ENCODE peak calls at places on chromosomes 16 and 17, in four cellular contexts. N is GM12878, F is K562, O is HepG2. V is an unnamed sample.

GRCh38 chr16:25134306-25134705 is 22.8 kb downstream of the LCMT1 start:
- DNase-seq in N (no peak), F (no peak), O (no peak), V (no peak)

GRCh38 chr16:83728518-83728917 is 79.3 kb upstream of the HSBP1 start:
- DNase-seq in N (no peak), F (no peak), O (no peak), V (no peak)

GRCh38 chr16:81175325-81175891 is 63.1 kb upstream of the BCO1 start:
- DNase-seq in N (no peak), F (no peak), O (peak; percentile 85), V (no peak)

GRCh38 chr17:8126306-8127066 is 2.6 kb upstream of the HES7 start:
- DNase-seq in N (no peak), F (peak; percentile 74), O (no peak), V (peak; percentile 78)

GRCh38 chr17:6323626-6324356 is 111.1 kb downstream of the AIPL1 start:
- DNase-seq in N (no peak), F (peak; percentile 17), O (no peak), V (no peak)

GRCh38 chr16:85362443-85362842 is 250.2 kb upstream of the CIBAR2 start:
- DNase-seq in N (no peak), F (no peak), O (no peak), V (no peak)

GRCh38 chr17:81424613-81425017 is 29.4 kb downstream of the BAHCC1 start:
- DNase-seq in N (no peak), F (no peak), O (no peak), V (no peak)

GRCh38 chr17:74276051-74276476 is 2.0 kb downstream of the DNAI2 start:
- DNase-seq in N (no peak), F (no peak), O (no peak), V (no peak)

GRCh38 chr17:76356803-76357456 is 3.2 kb upstream of the PRPSAP1 start:
- DNase-seq in N (no peak), F (no peak), O (peak; percentile 83), V (no peak)

GRCh38 chr16:50244504-50245416 is 21.6 kb upstream of the ADCY7 start:
- DNase-seq in N (no peak), F (peak; percentile 41), O (no peak), V (no peak)

GRCh38 chr16:88394426-88394825 is 11.7 kb downstream of the ZNF469 start:
- DNase-seq in N (no peak), F (no peak), O (no peak), V (no peak)

GRCh38 chr16:74743668-74744299 is 30.8 kb downstream of the FA2H start:
- DNase-seq in N (no peak), F (peak; percentile 86), O (peak; percentile 52), V (no peak)

GRCh38 chr16:59865071-59865671 is 1131.1 kb upstream of the GOT2 start:
- DNase-seq in N (no peak), F (no peak), O (no peak), V (no peak)

DNA sequence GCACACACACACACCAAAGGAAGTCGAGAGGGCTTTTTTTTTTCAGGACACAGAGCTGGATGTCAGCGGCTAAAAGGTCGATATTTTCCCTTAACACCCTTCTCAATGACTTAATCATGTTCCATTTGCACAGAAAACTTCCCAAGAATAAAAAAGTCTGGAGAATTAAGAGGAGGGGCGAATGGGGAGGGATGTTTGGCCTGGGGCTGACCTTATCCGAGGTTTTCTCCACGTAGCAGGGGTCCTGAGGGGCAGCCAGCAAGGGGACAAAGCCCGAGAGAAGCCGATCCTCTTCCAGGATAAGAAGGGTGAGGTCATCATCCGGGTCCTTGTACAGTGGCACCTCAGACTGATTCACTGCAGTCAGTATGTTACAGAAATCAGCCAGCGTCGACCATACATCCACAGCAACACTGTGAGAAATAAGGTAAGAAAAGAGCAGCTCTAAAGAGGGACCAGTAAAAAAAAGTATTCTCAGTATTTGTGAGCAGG is 117.6 kb downstream of the HIC1 start:
- DNase-seq in N (no peak), F (no peak), O (no peak), V (no peak)
- TF ChIP-seq BRCA1 in N (no peak), F (no peak), O (no peak), V (no peak)

GRCh38 chr17:45005700-45006099 is 37.6 kb upstream of the C1QL1 start:
- DNase-seq in N (no peak), F (no peak), O (no peak), V (no peak)

GRCh38 chr17:45006927-45007461 is 38.9 kb upstream of the C1QL1 start:
- DNase-seq in N (no peak), F (no peak), O (no peak), V (no peak)

GRCh38 chr17:45009676-45010467 is 41.6 kb downstream of the DCAKD start:
- DNase-seq in N (no peak), F (peak; percentile 53), O (no peak), V (no peak)

GRCh38 chr17:45011767-45012166 is 39.7 kb downstream of the DCAKD start:
- DNase-seq in N (no peak), F (no peak), O (no peak), V (no peak)

DNA sequence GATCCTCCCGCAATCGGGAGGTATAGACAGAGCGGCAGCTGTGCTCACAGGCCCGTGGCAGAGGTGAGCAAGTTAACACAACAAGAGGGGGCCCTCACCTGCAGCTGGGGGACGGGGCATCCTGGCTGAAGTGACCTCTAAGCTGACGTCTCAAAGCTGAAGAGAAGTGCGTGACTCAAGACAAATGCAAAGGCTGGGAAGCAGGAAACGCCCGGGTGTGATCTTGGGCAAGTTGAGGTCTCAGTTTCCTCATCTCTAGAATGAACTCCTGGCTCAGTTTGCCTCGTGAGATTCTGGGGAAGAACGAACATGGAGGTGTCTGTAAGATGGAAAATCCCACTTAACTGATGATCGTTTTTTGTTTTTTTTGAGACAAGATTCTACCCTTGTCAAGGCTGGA is 40.1 kb upstream of the C1QL1 start:
- DNase-seq in N (no peak), F (no peak), O (no peak), V (no peak)
- TF ChIP-seq BRCA1 in N (no peak), F (no peak), O (no peak), V (no peak)

DNA sequence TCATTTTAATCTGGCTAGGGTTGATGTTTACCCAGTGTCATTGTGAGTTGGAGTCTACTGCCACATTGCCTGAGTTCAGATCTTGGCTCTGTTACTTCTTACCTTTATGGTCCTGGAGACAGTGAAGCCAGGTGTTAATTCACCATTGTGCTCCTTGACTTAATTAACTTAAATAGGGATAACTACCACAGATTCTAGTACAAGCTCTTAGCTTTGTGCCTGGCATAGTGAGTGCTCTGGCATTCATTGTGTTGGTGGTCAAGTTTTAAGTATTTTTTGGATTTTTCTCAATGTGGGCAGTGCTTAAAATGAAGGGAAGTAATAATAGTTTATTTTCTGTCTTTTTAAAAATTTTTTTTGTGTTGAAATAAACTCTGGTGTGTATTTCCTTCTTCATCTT is 4.6 kb downstream of the HAPSTR1 start:
- DNase-seq in N (no peak), F (no peak), O (no peak), V (no peak)
- TF ChIP-seq BRCA1 in N (no peak), F (no peak), O (no peak), V (no peak)

DNA sequence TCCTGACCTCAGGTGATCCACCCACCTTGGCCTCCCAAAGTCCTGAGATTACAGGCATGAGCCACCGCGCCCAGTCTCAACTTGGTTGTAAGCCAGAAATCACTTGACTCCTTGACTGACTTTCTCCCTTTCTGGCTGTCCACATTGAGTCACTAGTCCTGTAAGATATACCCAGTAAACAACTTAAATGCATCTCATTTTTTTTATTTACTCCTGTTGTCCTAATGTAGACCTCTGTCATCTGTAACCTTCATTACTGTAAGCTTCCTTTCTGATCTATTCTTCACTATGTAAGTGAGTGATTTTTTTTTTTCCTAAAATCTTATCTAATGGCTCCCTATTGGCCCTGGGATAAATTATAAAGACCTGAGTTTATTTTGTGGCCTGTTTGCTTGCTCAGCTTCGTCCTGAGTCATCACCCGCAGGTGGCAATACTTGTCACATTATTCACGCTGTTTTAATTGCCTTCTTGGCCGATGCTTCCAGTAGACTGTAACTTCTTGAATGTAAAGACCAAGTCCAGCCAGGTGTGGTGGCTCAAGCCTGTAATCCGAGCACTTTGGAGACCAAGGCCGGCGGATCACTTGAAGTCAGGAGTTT is 41.0 kb downstream of the PAFAH1B1 start:
- DNase-seq in N (no peak), F (no peak), O (no peak), V (no peak)
- TF ChIP-seq BRCA1 in N (no peak), F (no peak), O (no peak), V (no peak)

GRCh38 chr17:17175917-17176316 is 30.2 kb downstream of the PLD6 start:
- DNase-seq in N (no peak), F (no peak), O (no peak), V (no peak)
- TF ChIP-seq BRCA1 in N (no peak), F (no peak), O (no peak), V (no peak)

GRCh38 chr17:40433551-40434384 is 9.5 kb upstream of the IGFBP4 start:
- DNase-seq in N (no peak), F (peak; percentile 62), O (no peak), V (peak; percentile 72)
- TF ChIP-seq BRCA1 in N (no peak), F (no peak), O (no peak), V (no peak)

GRCh38 chr16:66551362-66551761 is 1.0 kb upstream of the CKLF start:
- DNase-seq in N (peak; percentile 11), F (peak; percentile 56), O (peak; percentile 78), V (no peak)
- TF ChIP-seq BRCA1 in N (no peak), F (no peak), O (no peak), V (no peak)

DNA sequence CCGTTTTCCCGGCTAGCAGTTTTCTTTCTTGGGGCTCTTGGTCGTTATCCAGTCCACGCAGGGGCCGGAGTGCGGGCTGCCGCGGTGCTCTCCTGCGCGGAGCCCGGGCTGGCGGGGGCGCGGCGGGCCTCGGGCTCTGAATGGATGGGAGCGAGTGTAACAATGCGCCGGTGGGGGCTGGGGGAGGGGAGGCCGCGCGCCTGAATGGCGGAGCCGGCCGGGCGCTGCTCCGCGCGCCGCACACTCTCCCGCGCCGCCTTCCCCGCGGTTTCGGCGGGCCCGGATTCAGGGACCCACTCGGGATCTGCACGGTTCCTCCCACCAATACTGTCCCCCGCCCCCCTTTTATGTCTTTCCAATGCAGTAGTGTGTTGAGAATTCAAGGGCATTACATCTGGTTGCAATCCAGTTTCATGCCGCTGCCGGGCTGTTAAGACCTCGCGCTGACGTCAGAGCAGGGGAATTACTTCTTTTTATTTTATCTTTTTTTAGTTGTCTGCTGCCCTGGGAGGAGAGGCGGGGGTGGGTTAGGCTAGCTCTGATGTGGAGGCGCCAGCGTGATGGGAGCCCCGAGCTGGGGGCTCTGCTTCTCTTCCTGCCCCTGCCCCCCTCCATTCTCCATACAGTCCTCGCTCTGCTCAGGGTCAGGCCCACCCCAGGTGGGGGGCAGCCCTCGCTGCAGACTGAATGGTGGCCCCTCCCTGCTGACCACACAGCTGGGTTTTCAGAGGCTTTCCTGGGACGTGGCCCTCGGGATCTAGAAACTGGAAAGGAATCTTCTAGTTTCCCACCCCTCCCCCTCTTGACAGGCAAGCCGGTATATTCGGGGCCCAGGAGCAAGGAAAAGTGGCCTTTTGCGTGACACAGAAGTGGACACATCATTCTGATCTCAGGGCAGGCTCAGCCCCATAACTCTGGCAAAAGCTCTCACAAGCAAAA is 1.7 kb downstream of the RAI1 start:
- DNase-seq in N (no peak), F (peak; percentile 27), O (no peak), V (no peak)
- TF ChIP-seq BRCA1 in N (no peak), F (no peak), O (no peak), V (no peak)

GRCh38 chr16:30844671-30845449 is 49.0 kb downstream of the BCL7C start:
- DNase-seq in N (peak; percentile 61), F (peak; percentile 86), O (peak; percentile 97), V (peak; percentile 13)
- TF ChIP-seq BRCA1 in N (no peak), F (no peak), O (no peak), V (no peak)

GRCh38 chr16:7744546-7745294 is 412.1 kb downstream of the RBFOX1 start:
- DNase-seq in N (no peak), F (no peak), O (no peak), V (no peak)
- TF ChIP-seq BRCA1 in N (no peak), F (no peak), O (no peak), V (no peak)